ENCODE peak calls at places on chromosomes 4 and X, in ten cellular contexts. T, H, E, I, W, J, D, N, M and R are unnamed samples. For H3K4me1, the result is how much of the 10 kb centered on the place peaks cover.

GRCh38 chr4:165328101-165328425 is 594 bp downstream of the MSMO1 start:
- DNase-seq in T (no peak), H (no peak), E (no peak), I (no peak), W (no peak), J (no peak), D (no peak), N (no peak), M (no peak), R (no peak)

GRCh38 chr4:107248571-107248970 is 212.5 kb upstream of the DKK2 start:
- DNase-seq in T (no peak), H (no peak), E (no peak), I (peak), W (no peak), J (no peak), D (no peak), N (no peak), M (no peak), R (no peak)

GRCh38 chr4:154030747-154031146 is 241.9 kb upstream of the SFRP2 start:
- DNase-seq in T (no peak), H (no peak), E (no peak), I (no peak), W (no peak), J (no peak), D (no peak), N (no peak), M (no peak), R (no peak)

GRCh38 chr4:162075691-162076090 is 88.1 kb downstream of the FSTL5 start:
- DNase-seq in T (no peak), H (no peak), E (no peak), I (no peak), W (no peak), J (no peak), D (no peak), N (no peak), M (no peak), R (no peak)

GRCh38 chr4:179698321-179698720 is 2256.1 kb upstream of the AGA start:
- DNase-seq in T (no peak), H (no peak), E (no peak), I (no peak), W (no peak), J (no peak), D (no peak), N (no peak), M (no peak), R (no peak)

GRCh38 chrX:19775830-19776498 is 111.4 kb downstream of the SH3KBP1 start:
- DNase-seq in T (no peak), H (no peak), E (no peak), I (no peak), W (no peak), J (no peak), D (no peak), N (no peak), M (no peak), R (no peak)

GRCh38 chr4:17173300-17173699 is 274.9 kb upstream of the LDB2 start:
- DNase-seq in T (no peak), H (no peak), E (no peak), I (no peak), W (no peak), J (no peak), D (no peak), N (no peak), M (no peak), R (no peak)

GRCh38 chrX:71618303-71618721 is at the start of gene CXCR3:
- DNase-seq in T (peak), H (no peak), E (peak), I (no peak), W (no peak), J (no peak), D (no peak), N (no peak), M (peak), R (peak)

GRCh38 chr4:16297003-16297402 is 70.7 kb upstream of the TAPT1 start:
- DNase-seq in T (no peak), H (no peak), E (no peak), I (no peak), W (no peak), J (no peak), D (no peak), N (no peak), M (no peak), R (no peak)

GRCh38 chr4:15707363-15707715 is 4.5 kb downstream of the BST1 start:
- DNase-seq in T (no peak), H (no peak), E (no peak), I (no peak), W (no peak), J (no peak), D (no peak), N (no peak), M (no peak), R (no peak)

GRCh38 chr4:141702472-141703182 is 66.2 kb downstream of the IL15 start:
- DNase-seq in T (no peak), H (no peak), E (no peak), I (peak), W (peak), J (no peak), D (no peak), N (no peak), M (no peak), R (peak)

GRCh38 chr4:140351778-140352177 is 21.7 kb upstream of the SCOC start:
- DNase-seq in T (no peak), H (no peak), E (no peak), I (no peak), W (no peak), J (no peak), D (no peak), N (no peak), M (no peak), R (no peak)

DNA sequence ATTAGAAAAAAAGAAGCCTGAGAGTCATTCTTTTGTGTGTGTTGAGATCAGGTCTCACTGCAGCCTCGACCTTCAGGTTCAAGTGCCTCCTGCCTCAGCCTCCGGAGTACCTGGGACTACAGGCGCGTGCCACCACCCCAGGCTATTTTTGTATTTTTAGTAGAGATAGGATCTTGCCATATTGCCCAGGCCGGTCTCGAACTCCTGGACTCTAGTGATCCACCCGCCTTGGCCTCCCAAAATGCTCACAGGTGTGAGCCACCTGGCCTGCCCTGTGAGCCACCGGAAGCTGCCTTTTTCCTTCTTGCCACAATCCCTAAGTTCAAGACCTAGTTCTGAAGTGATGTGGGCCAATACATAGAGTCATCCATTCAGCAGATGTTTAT is 445 bp upstream of the CTSO start:
- DNase-seq in T (peak), H (peak), E (peak), I (no peak), W (no peak), J (no peak), D (no peak), N (no peak), M (no peak), R (peak)
- TF ChIP-seq POLR2A in T (no peak), H (no peak), E (no peak), I (no peak), W (no peak), J (no peak), D (no peak), N (no peak), M (no peak), R (no peak)

GRCh38 chr4:152104846-152105462 is 344.1 kb upstream of the GATB start:
- DNase-seq in T (no peak), H (no peak), E (no peak), I (no peak), W (no peak), J (no peak), D (no peak), N (no peak), M (no peak), R (no peak)
- H3K4me1 ChIP-seq in T (under half), H (under half), E (under half), I (under half), W (half or more), J (under half), D (under half), N (half or more), M (under half), R (under half)

GRCh38 chrX:41333994-41334865 is at the start of gene DDX3X:
- DNase-seq in T (peak), H (peak), E (peak), I (peak), W (peak), J (peak), D (peak), N (peak), M (peak), R (peak)
- TF ChIP-seq POLR2A in T (peak), H (peak), E (peak), I (peak), W (peak), J (peak), D (peak), N (peak), M (peak), R (peak)

GRCh38 chr4:72311291-72311690 is 257.7 kb downstream of the ADAMTS3 start:
- DNase-seq in T (no peak), H (no peak), E (no peak), I (no peak), W (no peak), J (no peak), D (no peak), N (no peak), M (no peak), R (no peak)

GRCh38 chr4:72318771-72319170 is 250.2 kb downstream of the ADAMTS3 start:
- DNase-seq in T (no peak), H (no peak), E (no peak), I (no peak), W (no peak), J (no peak), D (no peak), N (no peak), M (no peak), R (no peak)

GRCh38 chr4:72313121-72313520 is 255.9 kb downstream of the ADAMTS3 start:
- DNase-seq in T (no peak), H (no peak), E (no peak), I (no peak), W (no peak), J (no peak), D (no peak), N (no peak), M (no peak), R (no peak)

GRCh38 chr4:72312032-72312650 is 256.9 kb downstream of the ADAMTS3 start:
- DNase-seq in T (no peak), H (peak), E (peak), I (peak), W (no peak), J (peak), D (no peak), N (peak), M (peak), R (peak)

DNA sequence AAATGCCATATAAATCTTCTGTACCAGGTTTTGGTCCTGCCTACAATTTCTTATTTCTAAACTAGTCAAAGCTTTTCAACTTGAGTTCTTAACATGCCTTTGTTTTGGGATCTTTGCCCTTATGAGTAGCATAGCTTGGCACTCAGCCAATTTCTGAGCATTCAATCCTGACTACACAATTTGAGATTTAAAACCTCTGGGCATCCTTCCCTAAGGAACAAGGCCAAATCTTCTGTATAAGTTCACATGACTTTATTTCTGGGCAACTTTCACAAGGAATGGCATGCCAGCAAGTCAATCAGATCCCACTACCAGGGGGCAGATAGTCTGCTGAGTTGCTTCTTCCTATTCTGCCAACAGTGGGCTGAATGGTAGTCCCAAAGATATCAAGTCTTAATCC is 254.2 kb downstream of the ADAMTS3 start:
- DNase-seq in T (no peak), H (no peak), E (no peak), I (peak), W (no peak), J (peak), D (no peak), N (no peak), M (peak), R (peak)
- H3K4me1 ChIP-seq in T (under half), H (under half), E (under half), I (under half), W (under half), J (under half), D (under half), N (half or more), M (under half), R (under half)

DNA sequence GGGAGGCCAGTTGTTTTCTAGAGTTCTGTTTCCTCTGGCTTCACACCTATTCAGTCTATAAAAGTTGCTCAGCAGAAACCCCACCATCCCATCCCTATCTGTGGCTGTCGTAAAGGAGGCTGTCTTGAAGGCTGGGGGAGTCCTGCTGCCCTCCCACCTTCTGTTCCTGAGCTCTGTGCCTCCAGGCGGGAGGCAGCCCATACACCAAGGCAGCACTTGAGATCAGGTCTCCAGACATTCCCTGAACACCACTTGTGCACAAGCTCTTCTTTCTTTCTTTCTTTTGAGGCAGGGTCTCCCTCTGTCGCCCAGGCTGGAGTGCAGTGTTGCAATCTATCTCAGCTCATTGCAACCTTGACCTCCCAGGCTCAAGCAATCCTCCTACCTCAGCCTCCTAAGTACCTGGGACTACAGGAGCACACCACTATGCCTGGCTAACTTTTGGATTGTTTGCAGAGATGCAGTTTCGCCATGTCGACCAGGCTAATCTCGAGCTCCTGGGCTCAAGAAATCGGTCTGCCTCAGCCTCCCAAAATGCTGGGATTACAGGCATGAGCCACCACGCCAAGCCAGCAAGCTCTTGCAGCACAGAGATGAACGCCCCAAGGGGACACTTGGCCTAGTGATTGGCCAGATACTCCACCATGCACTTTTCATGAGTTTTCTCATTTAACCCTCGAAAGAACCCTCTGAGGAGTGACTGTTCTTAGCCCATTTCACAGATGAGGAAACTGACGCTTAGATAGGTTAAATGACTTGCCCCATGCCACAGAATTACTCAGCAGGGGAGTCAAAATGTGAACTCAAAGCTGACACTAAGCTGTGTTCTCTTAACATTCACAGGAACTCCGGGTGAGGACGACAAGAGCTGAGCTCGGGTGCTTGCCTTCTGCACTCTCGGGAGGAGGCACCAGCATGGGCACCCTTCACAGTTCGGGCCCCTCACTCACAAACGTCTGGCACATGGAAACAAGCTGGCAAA is 55.8 kb upstream of the ENPP6 start:
- DNase-seq in T (no peak), H (no peak), E (no peak), I (no peak), W (no peak), J (no peak), D (no peak), N (no peak), M (no peak), R (no peak)
- TF ChIP-seq POLR2A in T (no peak), H (no peak), E (no peak), I (no peak), W (no peak), J (no peak), D (no peak), N (no peak), M (no peak), R (no peak)

GRCh38 chr4:173529505-173530325 is at the start of gene HAND2:
- DNase-seq in T (no peak), H (peak), E (no peak), I (peak), W (no peak), J (peak), D (no peak), N (no peak), M (no peak), R (peak)
- H3K4me1 ChIP-seq in T (under half), H (under half), E (under half), I (under half), W (under half), J (under half), D (under half), N (half or more), M (under half), R (under half)